ENCODE peak calls at places on chromosomes 13 and 19, in nine cellular contexts. One of them, this sample, is unnamed.

GRCh38 chr19:30535011-30535410 is 162.8 kb downstream of the ZNF536 start:
- DNase-seq in spleen: no peak
- DNase-seq in heart left ventricle: no peak
- DNase-seq in body of pancreas: no peak
- DNase-seq in breast epithelium: no peak
- DNase-seq in esophagus squamous epithelium: no peak
- DNase-seq in tibial nerve: no peak
- DNase-seq in stomach: no peak
- DNase-seq in IMR-90: no peak
- DNase-seq in this sample: no peak

GRCh38 chr13:39779337-39780270 is 124.1 kb downstream of the COG6 start:
- DNase-seq in spleen: no peak
- DNase-seq in heart left ventricle: no peak
- DNase-seq in body of pancreas: no peak
- DNase-seq in breast epithelium: no peak
- DNase-seq in esophagus squamous epithelium: no peak
- DNase-seq in tibial nerve: no peak
- DNase-seq in stomach: no peak
- DNase-seq in IMR-90: peak
- DNase-seq in this sample: no peak

GRCh38 chr19:22422220-22422619 is at the start of gene ZNF98:
- DNase-seq in spleen: no peak
- DNase-seq in heart left ventricle: peak
- DNase-seq in body of pancreas: peak
- DNase-seq in breast epithelium: peak
- DNase-seq in esophagus squamous epithelium: no peak
- DNase-seq in tibial nerve: no peak
- DNase-seq in stomach: no peak
- DNase-seq in IMR-90: no peak
- DNase-seq in this sample: no peak

GRCh38 chr13:35769812-35770211 is 293.3 kb upstream of the MAB21L1 start:
- DNase-seq in spleen: no peak
- DNase-seq in heart left ventricle: no peak
- DNase-seq in body of pancreas: no peak
- DNase-seq in breast epithelium: no peak
- DNase-seq in esophagus squamous epithelium: no peak
- DNase-seq in tibial nerve: no peak
- DNase-seq in stomach: no peak
- DNase-seq in IMR-90: no peak
- DNase-seq in this sample: no peak

GRCh38 chr19:15556634-15557181 is 48.4 kb downstream of the CYP4F22 start:
- DNase-seq in spleen: no peak
- DNase-seq in heart left ventricle: no peak
- DNase-seq in body of pancreas: no peak
- DNase-seq in breast epithelium: no peak
- DNase-seq in esophagus squamous epithelium: no peak
- DNase-seq in tibial nerve: no peak
- DNase-seq in stomach: no peak
- DNase-seq in IMR-90: no peak
- DNase-seq in this sample: no peak

GRCh38 chr13:39035204-39035603 is 2.7 kb downstream of the PROSER1 start:
- DNase-seq in spleen: no peak
- DNase-seq in heart left ventricle: no peak
- DNase-seq in body of pancreas: no peak
- DNase-seq in breast epithelium: no peak
- DNase-seq in esophagus squamous epithelium: no peak
- DNase-seq in tibial nerve: no peak
- DNase-seq in stomach: no peak
- DNase-seq in IMR-90: no peak
- DNase-seq in this sample: peak

GRCh38 chr13:39036212-39036611 is 1.7 kb downstream of the PROSER1 start:
- DNase-seq in spleen: no peak
- DNase-seq in heart left ventricle: no peak
- DNase-seq in body of pancreas: no peak
- DNase-seq in breast epithelium: no peak
- DNase-seq in esophagus squamous epithelium: no peak
- DNase-seq in tibial nerve: no peak
- DNase-seq in stomach: no peak
- DNase-seq in IMR-90: peak
- DNase-seq in this sample: peak

GRCh38 chr13:54016548-54016947 is 987.9 kb downstream of the OLFM4 start:
- DNase-seq in spleen: no peak
- DNase-seq in heart left ventricle: no peak
- DNase-seq in body of pancreas: no peak
- DNase-seq in breast epithelium: no peak
- DNase-seq in esophagus squamous epithelium: no peak
- DNase-seq in tibial nerve: no peak
- DNase-seq in stomach: no peak
- DNase-seq in IMR-90: no peak
- DNase-seq in this sample: no peak

DNA sequence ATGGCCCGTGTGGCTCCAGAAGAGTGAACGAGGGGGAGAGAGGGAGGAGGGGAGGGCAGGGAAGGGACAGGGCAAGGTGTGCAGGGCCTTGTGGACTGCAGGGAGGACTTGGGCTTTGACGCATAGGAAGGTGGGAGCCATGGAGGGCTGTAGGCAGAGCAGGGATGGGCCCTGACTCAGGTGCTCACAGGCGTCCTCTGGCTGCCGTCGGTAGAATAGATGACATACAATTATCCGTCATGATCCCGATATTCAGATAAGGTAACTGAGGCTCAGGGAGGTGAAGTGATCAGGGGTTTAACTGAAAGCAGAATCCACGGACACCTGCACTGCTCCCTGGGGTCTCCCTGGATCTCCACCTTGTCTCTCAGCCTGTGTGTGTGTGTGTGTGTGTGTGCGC is 3.4 kb downstream of the C3 start:
- DNase-seq in spleen: no peak
- DNase-seq in heart left ventricle: no peak
- DNase-seq in body of pancreas: no peak
- DNase-seq in breast epithelium: no peak
- DNase-seq in esophagus squamous epithelium: no peak
- DNase-seq in tibial nerve: no peak
- DNase-seq in stomach: no peak
- DNase-seq in IMR-90: no peak
- DNase-seq in this sample: no peak
- TF ChIP-seq CTCF in spleen: no peak
- TF ChIP-seq CTCF in heart left ventricle: no peak
- TF ChIP-seq CTCF in body of pancreas: no peak
- TF ChIP-seq CTCF in breast epithelium: no peak
- TF ChIP-seq CTCF in esophagus squamous epithelium: peak
- TF ChIP-seq CTCF in tibial nerve: no peak
- TF ChIP-seq CTCF in stomach: no peak
- TF ChIP-seq CTCF in IMR-90: no peak
- TF ChIP-seq CTCF in this sample: no peak

GRCh38 chr19:57576661-57577060 is 2.0 kb downstream of the ZNF416 start:
- DNase-seq in spleen: no peak
- DNase-seq in heart left ventricle: no peak
- DNase-seq in body of pancreas: no peak
- DNase-seq in breast epithelium: no peak
- DNase-seq in esophagus squamous epithelium: no peak
- DNase-seq in tibial nerve: no peak
- DNase-seq in stomach: no peak
- DNase-seq in IMR-90: no peak
- DNase-seq in this sample: no peak

GRCh38 chr19:57583104-57583520 is 833 bp upstream of the ZIK1 start:
- DNase-seq in spleen: no peak
- DNase-seq in heart left ventricle: no peak
- DNase-seq in body of pancreas: no peak
- DNase-seq in breast epithelium: no peak
- DNase-seq in esophagus squamous epithelium: no peak
- DNase-seq in tibial nerve: no peak
- DNase-seq in stomach: no peak
- DNase-seq in IMR-90: no peak
- DNase-seq in this sample: no peak

GRCh38 chr19:57583521-57584416 is at the start of gene ZIK1:
- DNase-seq in spleen: peak
- DNase-seq in heart left ventricle: peak
- DNase-seq in body of pancreas: peak
- DNase-seq in breast epithelium: peak
- DNase-seq in esophagus squamous epithelium: peak
- DNase-seq in tibial nerve: peak
- DNase-seq in stomach: peak
- DNase-seq in IMR-90: peak
- DNase-seq in this sample: peak

DNA sequence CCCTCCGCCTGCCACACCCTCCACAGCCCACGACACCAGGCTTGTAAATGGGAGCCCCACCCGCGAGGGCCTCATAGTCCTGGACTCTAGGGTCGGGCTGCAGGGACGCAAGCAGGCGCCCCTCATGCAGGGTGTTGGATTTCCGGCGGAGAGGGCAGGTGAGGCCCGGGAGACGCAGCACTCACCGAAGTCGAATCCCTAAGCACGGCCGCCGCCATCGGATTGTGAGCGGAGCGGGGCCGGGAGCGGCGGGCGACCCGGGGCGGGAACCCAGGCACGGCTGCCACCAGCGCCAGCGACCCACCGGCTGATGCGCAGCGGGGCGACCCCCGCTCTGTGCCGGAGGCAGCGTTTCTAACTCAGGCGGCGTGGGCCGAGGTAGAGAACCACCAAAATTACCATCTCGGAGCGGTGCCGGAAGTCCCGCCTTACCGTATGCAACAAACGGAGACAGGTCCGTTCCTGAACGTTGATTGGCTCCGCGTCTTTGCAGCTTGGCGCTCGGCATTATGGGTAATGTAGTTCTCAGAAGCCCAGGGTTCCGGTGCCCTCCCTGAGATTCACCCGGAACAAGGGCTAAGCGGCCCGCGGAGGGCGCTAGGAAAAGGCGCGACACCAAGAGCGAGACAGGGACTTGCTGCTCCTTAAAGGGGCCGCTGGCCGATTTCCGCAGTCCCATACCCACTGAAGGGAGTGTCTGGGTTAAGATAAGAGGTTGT is at the start of gene ZNF416:
- DNase-seq in spleen: peak
- DNase-seq in heart left ventricle: peak
- DNase-seq in body of pancreas: peak
- DNase-seq in breast epithelium: peak
- DNase-seq in esophagus squamous epithelium: peak
- DNase-seq in tibial nerve: peak
- DNase-seq in stomach: peak
- DNase-seq in IMR-90: peak
- DNase-seq in this sample: peak
- TF ChIP-seq POLR2A in spleen: no peak
- TF ChIP-seq POLR2A in heart left ventricle: peak
- TF ChIP-seq POLR2A in body of pancreas: peak
- TF ChIP-seq POLR2A in breast epithelium: no peak
- TF ChIP-seq POLR2A in esophagus squamous epithelium: no peak
- TF ChIP-seq POLR2A in tibial nerve: no peak
- TF ChIP-seq POLR2A in stomach: no peak
- TF ChIP-seq POLR2A in IMR-90: no peak
- TF ChIP-seq POLR2A in this sample: peak

DNA sequence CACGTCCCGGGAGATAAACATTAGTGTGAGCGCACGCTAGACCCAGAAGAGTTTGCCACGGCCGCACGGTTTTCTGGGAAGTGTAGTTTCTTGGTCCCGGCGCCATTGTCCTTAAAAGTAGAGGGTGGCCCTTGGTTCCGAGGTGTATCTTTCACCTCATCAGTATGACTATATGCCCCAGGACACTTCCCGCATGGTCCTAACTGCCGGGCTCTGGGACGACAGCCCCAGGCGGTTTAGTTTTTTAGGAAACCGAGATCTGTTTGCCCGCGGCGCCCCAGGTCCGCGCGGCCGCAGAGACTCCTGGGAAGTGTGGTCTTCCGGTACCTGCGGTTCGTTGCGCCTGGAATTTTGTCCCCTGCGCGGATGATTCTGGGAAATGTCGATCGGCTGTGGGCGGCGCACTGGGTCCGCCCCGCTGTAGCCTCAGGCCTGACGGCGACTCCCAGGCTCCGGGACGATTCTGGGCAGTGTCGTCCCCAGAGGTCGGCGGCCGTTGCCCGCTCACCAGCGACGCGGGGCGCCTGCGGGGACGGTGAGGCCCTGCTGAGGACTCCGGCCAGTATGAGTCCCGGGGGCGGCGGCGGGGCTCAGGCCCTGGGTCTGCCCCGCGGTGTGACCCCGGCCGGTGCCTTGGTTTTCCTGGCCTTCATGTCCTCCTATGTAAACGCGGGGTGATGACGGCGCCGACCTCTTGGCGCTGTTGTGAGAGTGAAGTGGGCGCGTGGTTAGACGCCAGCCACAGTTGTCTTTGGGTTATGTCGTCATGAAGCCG is at the start of gene ZNF181:
- DNase-seq in spleen: peak
- DNase-seq in heart left ventricle: peak
- DNase-seq in body of pancreas: peak
- DNase-seq in breast epithelium: peak
- DNase-seq in esophagus squamous epithelium: peak
- DNase-seq in tibial nerve: peak
- DNase-seq in stomach: peak
- DNase-seq in IMR-90: peak
- DNase-seq in this sample: peak
- TF ChIP-seq CTCF in spleen: no peak
- TF ChIP-seq CTCF in heart left ventricle: no peak
- TF ChIP-seq CTCF in body of pancreas: peak
- TF ChIP-seq CTCF in breast epithelium: no peak
- TF ChIP-seq CTCF in esophagus squamous epithelium: no peak
- TF ChIP-seq CTCF in tibial nerve: no peak
- TF ChIP-seq CTCF in stomach: no peak
- TF ChIP-seq CTCF in IMR-90: no peak
- TF ChIP-seq CTCF in this sample: no peak

DNA sequence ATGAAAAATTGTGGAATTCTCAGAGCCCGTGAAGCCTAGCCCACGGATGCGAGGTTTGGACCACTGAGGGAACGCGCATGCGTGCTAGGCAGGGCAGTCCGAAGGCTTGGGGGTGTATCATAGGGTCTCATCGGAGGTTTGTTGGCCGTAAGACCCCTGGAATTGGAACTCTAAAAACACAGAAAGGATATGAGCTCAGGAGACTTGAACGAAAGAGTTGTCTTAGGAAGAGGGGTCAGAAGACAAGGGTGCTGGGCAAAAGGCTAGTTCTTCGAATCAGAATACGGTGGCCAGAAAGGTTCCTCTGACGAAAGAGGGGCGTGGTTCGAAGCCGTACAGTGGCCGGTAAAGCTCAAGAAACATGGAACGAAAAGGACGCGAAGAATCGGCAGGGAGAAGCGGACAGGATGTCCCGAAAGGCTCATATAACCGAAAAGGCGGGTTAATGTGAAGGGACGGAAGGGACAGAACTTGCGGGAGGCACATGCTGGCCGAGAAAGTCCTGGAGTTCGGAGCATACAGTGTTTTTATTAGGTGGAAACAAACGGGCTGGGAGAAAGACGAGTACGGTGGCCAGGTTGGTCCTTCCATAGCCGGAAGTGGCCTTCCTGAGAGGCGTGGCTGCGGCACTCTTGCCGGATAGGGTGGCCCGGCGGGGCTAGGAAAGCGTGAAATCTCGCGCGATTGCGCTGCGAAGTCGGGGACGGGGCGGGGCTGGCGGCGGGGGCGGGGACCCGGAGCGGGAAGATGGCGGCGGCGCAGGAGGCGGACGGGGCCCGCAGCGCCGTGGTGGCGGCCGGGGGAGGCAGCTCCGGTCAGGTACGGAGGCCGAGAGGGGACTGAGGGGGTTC is at the start of gene CLPTM1:
- DNase-seq in spleen: peak
- DNase-seq in heart left ventricle: peak
- DNase-seq in body of pancreas: peak
- DNase-seq in breast epithelium: peak
- DNase-seq in esophagus squamous epithelium: peak
- DNase-seq in tibial nerve: peak
- DNase-seq in stomach: peak
- DNase-seq in IMR-90: peak
- DNase-seq in this sample: peak
- TF ChIP-seq POLR2A in spleen: peak
- TF ChIP-seq POLR2A in heart left ventricle: peak
- TF ChIP-seq POLR2A in body of pancreas: peak
- TF ChIP-seq POLR2A in breast epithelium: peak
- TF ChIP-seq POLR2A in esophagus squamous epithelium: peak
- TF ChIP-seq POLR2A in tibial nerve: no peak
- TF ChIP-seq POLR2A in stomach: no peak
- TF ChIP-seq POLR2A in IMR-90: peak
- TF ChIP-seq POLR2A in this sample: peak

This sample was measured in NB4.